ENCODE peak calls at places on chromosomes 13 and 19, in four cellular contexts. W, F, U and L are unnamed samples. For H3K36me3, the result is how much of the 10 kb centered on the place peaks cover.

GRCh38 chr19:33802801-33803200 is 6.1 kb downstream of the KCTD15 start:
- DNase-seq in W (no peak), F (no peak), U (no peak), L (no peak)

GRCh38 chr13:36329355-36329754 is 16.8 kb downstream of the SPART start:
- DNase-seq in W (no peak), F (no peak), U (no peak), L (no peak)

GRCh38 chr19:7534531-7534980 is 961 bp upstream of the PNPLA6 start:
- DNase-seq in W (peak), F (peak), U (peak), L (peak)

GRCh38 chr19:3008994-3009393 is 20.1 kb downstream of the TLE2 start:
- DNase-seq in W (no peak), F (no peak), U (no peak), L (no peak)

GRCh38 chr13:106172176-106172905 is 363.1 kb downstream of the EFNB2 start:
- DNase-seq in W (no peak), F (no peak), U (no peak), L (no peak)

GRCh38 chr13:71618154-71618553 is 248.8 kb downstream of the DACH1 start:
- DNase-seq in W (no peak), F (no peak), U (no peak), L (no peak)

GRCh38 chr13:107590556-107590955 is 624.8 kb downstream of the LIG4 start:
- DNase-seq in W (no peak), F (no peak), U (no peak), L (no peak)

GRCh38 chr19:39296906-39297305 is 699 bp downstream of the IFNL1 start:
- DNase-seq in W (no peak), F (no peak), U (no peak), L (no peak)

GRCh38 chr13:113763254-113763653 is 4.2 kb downstream of the TMEM255B start:
- DNase-seq in W (no peak), F (no peak), U (no peak), L (no peak)

GRCh38 chr19:19239675-19240074 is 27.9 kb downstream of the NCAN start:
- DNase-seq in W (no peak), F (no peak), U (no peak), L (no peak)

GRCh38 chr19:57434386-57435061 is 601 bp upstream of the ZNF749 start:
- DNase-seq in W (no peak), F (no peak), U (no peak), L (peak)

GRCh38 chr19:33250500-33250899 is 24.9 kb upstream of the SLC7A10 start:
- DNase-seq in W (no peak), F (no peak), U (no peak), L (no peak)

GRCh38 chr13:103531278-103531677 is 465.1 kb upstream of the SLC10A2 start:
- DNase-seq in W (no peak), F (no peak), U (no peak), L (no peak)

GRCh38 chr13:30572859-30573275 is 44.9 kb upstream of the USPL1 start:
- DNase-seq in W (no peak), F (peak), U (no peak), L (no peak)

GRCh38 chr13:113863511-113864302 is at the start of gene GAS6:
- DNase-seq in W (peak), F (no peak), U (peak), L (peak)

GRCh38 chr19:15290149-15290548 is 42.2 kb downstream of the BRD4 start:
- DNase-seq in W (no peak), F (no peak), U (no peak), L (no peak)

GRCh38 chr13:46606915-46607413 is 54.0 kb downstream of the LRCH1 start:
- DNase-seq in W (no peak), F (no peak), U (no peak), L (no peak)

GRCh38 chr13:82292334-82292733 is 1589.9 kb downstream of the SLITRK1 start:
- DNase-seq in W (no peak), F (no peak), U (no peak), L (no peak)

GRCh38 chr13:78334059-78334458 is 269.3 kb downstream of the POU4F1 start:
- DNase-seq in W (no peak), F (no peak), U (no peak), L (peak)

GRCh38 chr13:49248433-49249002 is 793 bp downstream of the CDADC1 start:
- DNase-seq in W (no peak), F (peak), U (no peak), L (peak)

GRCh38 chr19:47755762-47756626 is 10.6 kb downstream of the NOP53 start:
- DNase-seq in W (no peak), F (no peak), U (no peak), L (no peak)
- H3K36me3 ChIP-seq in W (under half), F (half or more), U (half or more), L (under half)

GRCh38 chr19:29576043-29576442 is 30.0 kb upstream of the POP4 start:
- DNase-seq in W (no peak), F (no peak), U (no peak), L (no peak)
- TF ChIP-seq CTCF in W (no peak), F (no peak), U (no peak), L (no peak)

GRCh38 chr19:870314-870713 is 10.8 kb downstream of the CFD start:
- DNase-seq in W (no peak), F (no peak), U (no peak), L (no peak)
- H3K36me3 ChIP-seq in W (under half), F (under half), U (under half), L (under half)

GRCh38 chr13:45464687-45465453 is at the start of gene COG3:
- DNase-seq in W (peak), F (peak), U (peak), L (peak)
- TF ChIP-seq CTCF in W (peak), F (no peak), U (no peak), L (peak)

GRCh38 chr19:45786533-45786894 is 4.2 kb upstream of the DMPK start:
- DNase-seq in W (no peak), F (no peak), U (no peak), L (peak)

GRCh38 chr19:45782820-45783785 is 813 bp upstream of the DMPK start:
- DNase-seq in W (no peak), F (peak), U (no peak), L (no peak)

GRCh38 chr19:45784096-45784495 is 1.8 kb upstream of the DMPK start:
- DNase-seq in W (no peak), F (no peak), U (no peak), L (no peak)

GRCh38 chr19:45785781-45786532 is 3.7 kb upstream of the DMPK start:
- DNase-seq in W (no peak), F (no peak), U (no peak), L (no peak)

GRCh38 chr19:45785097-45785496 is 2.8 kb upstream of the DMPK start:
- DNase-seq in W (no peak), F (no peak), U (no peak), L (no peak)
- H3K36me3 ChIP-seq in W (under half), F (half or more), U (under half), L (under half)